ENCODE peak calls at places on chromosome 3, in seven cellular contexts. J is lung, A is H1, E is left ventricle myocardium inferior, K is GM23248, O is lower lobe of right lung, H is Peyer's patch. V is an unnamed sample.

GRCh38 chr3:50381315-50381714 is 22.0 kb upstream of the TMEM115 start:
- DNase-seq in O (no peak), E (no peak), A (no peak), H (no peak), J (no peak), K (no peak), V (no peak)

GRCh38 chr3:69763976-69764851 is 24.9 kb downstream of the MITF start:
- DNase-seq in H (no peak), J (no peak), O (no peak), K (no peak), E (no peak), A (no peak), V (no peak)

GRCh38 chr3:185473290-185473815 is 25.5 kb downstream of the TMEM41A start:
- DNase-seq in H (no peak), A (no peak), O (no peak), E (no peak), K (no peak), J (no peak), V (peak)

GRCh38 chr3:122074621-122075265 is 19.6 kb downstream of the CD86 start:
- DNase-seq in A (no peak), O (peak), E (peak), J (peak), K (peak), H (peak), V (peak)

GRCh38 chr3:150409125-150409526 is 1.0 kb downstream of the TSC22D2 start:
- DNase-seq in J (no peak), E (no peak), O (no peak), K (no peak), A (no peak), H (peak), V (peak)

GRCh38 chr3:127822166-127822835 is at the start of gene MGLL:
- DNase-seq in H (no peak), A (peak), J (no peak), E (peak), K (peak), O (peak), V (peak)

GRCh38 chr3:98657429-98657828 is 64.0 kb upstream of the CPOX start:
- DNase-seq in A (peak), H (no peak), O (peak), K (peak), E (peak), J (peak), V (no peak)

GRCh38 chr3:119221779-119222320 is 18.8 kb downstream of the B4GALT4 start:
- DNase-seq in H (no peak), J (no peak), O (no peak), A (no peak), K (peak), E (no peak), V (no peak)

GRCh38 chr3:24315991-24316390 is 178.7 kb downstream of the THRB start:
- DNase-seq in O (no peak), J (no peak), A (no peak), K (peak), E (no peak), H (no peak), V (no peak)

GRCh38 chr3:187615630-187616029 is 54.6 kb downstream of the SST start:
- DNase-seq in E (no peak), J (no peak), O (no peak), K (no peak), A (no peak), H (no peak), V (no peak)

GRCh38 chr3:179797192-179797591 is 144.4 kb downstream of the USP13 start:
- DNase-seq in E (no peak), A (no peak), K (no peak), J (no peak), H (no peak), O (no peak), V (no peak)

GRCh38 chr3:99858461-99858860 is 40.8 kb downstream of the CMSS1 start:
- DNase-seq in E (no peak), O (no peak), H (no peak), J (no peak), A (no peak), K (no peak), V (no peak)

GRCh38 chr3:134793562-134793961 is 1.5 kb upstream of the EPHB1 start:
- DNase-seq in E (no peak), A (peak), J (no peak), H (no peak), O (no peak), K (no peak), V (no peak)

GRCh38 chr3:80556728-80557127 is 788.9 kb upstream of the ROBO1 start:
- DNase-seq in H (no peak), O (no peak), K (peak), E (no peak), A (no peak), J (no peak), V (no peak)

GRCh38 chr3:111729087-111729846 is 129.8 kb upstream of the PHLDB2 start:
- DNase-seq in H (no peak), E (peak), O (no peak), A (no peak), J (no peak), K (peak), V (peak)

GRCh38 chr3:119600732-119601131 is 3.0 kb downstream of the PLA1A start:
- DNase-seq in O (peak), K (peak), A (peak), H (no peak), E (peak), J (no peak), V (peak)

GRCh38 chr3:197393711-197394110 is 95.3 kb upstream of the DLG1 start:
- DNase-seq in O (no peak), E (no peak), A (no peak), H (no peak), K (no peak), J (no peak), V (no peak)

GRCh38 chr3:168116279-168116678 is 20.6 kb upstream of the GOLIM4 start:
- DNase-seq in O (peak), A (no peak), E (peak), J (peak), K (peak), H (no peak), V (no peak)

GRCh38 chr3:101634591-101635196 is 42.2 kb downstream of the ZBTB11 start:
- DNase-seq in E (no peak), H (no peak), O (no peak), A (no peak), K (no peak), J (no peak), V (no peak)

GRCh38 chr3:11610044-11610671 is 33.6 kb downstream of the VGLL4 start:
- DNase-seq in E (no peak), A (no peak), K (no peak), H (no peak), J (no peak), O (no peak), V (no peak)

GRCh38 chr3:15810702-15811101 is 12.9 kb upstream of the ANKRD28 start:
- DNase-seq in A (no peak), H (no peak), E (no peak), K (no peak), J (no peak), O (no peak), V (no peak)

GRCh38 chr3:113910966-113911365 is 36.8 kb upstream of the ZDHHC23 start:
- DNase-seq in A (no peak), E (no peak), O (no peak), H (no peak), J (no peak), K (peak), V (no peak)

GRCh38 chr3:12396475-12396874 is 87.8 kb upstream of the TSEN2 start:
- DNase-seq in E (no peak), A (no peak), J (no peak), O (peak), K (no peak), H (no peak), V (no peak)

GRCh38 chr3:102182162-102182561 is 252.7 kb upstream of the ZPLD1 start:
- DNase-seq in J (no peak), O (no peak), E (no peak), A (no peak), K (peak), H (no peak), V (no peak)

GRCh38 chr3:188523291-188523690 is 369.3 kb downstream of the LPP start:
- DNase-seq in H (no peak), A (no peak), K (no peak), E (no peak), J (no peak), O (no peak), V (no peak)

GRCh38 chr3:50516048-50516871 is 12.8 kb upstream of the CACNA2D2 start:
- DNase-seq in H (peak), A (peak), K (peak), J (peak), E (peak), O (peak), V (peak)

DNA sequence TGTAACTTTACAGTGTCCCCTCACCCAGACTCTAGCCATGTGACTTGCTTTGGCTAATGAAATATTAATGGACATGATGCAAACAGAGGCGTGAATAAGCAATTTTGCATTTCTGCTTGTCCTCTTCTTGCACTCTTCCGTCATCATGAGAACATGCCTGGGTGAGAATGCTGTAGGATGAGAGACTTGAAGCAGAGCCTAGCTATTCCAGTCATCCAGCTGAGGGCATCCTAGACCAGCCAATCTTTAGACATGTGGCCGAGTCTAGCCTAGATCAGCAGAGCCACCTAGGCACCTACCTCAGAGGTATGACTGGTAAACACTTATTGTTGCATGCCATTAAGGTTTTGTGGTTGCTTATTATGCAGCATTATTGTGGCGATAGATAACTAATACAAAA is 450.5 kb upstream of the AZI2 start:
- DNase-seq in A (no peak), H (no peak), J (no peak), E (no peak), K (peak), O (no peak), V (no peak)
- H3K27ac ChIP-seq in A (no peak), H (no peak), J (no peak), E (no peak), K (no peak), O (no peak), V (no peak)

GRCh38 chr3:58537412-58538301 is 667 bp upstream of the ACOX2 start:
- DNase-seq in O (no peak), E (no peak), K (peak), H (no peak), A (no peak), J (no peak), V (peak)
- H3K27ac ChIP-seq in O (peak), E (peak), K (peak), H (peak), A (no peak), J (peak), V (peak)

GRCh38 chr3:31853580-31853979 is 127.5 kb downstream of the OSBPL10 start:
- DNase-seq in J (no peak), K (no peak), H (peak), A (no peak), E (no peak), O (no peak), V (no peak)
- H3K27ac ChIP-seq in J (no peak), K (no peak), H (peak), A (no peak), E (no peak), O (no peak), V (no peak)

GRCh38 chr3:177878192-177878591 is 658.0 kb upstream of the KCNMB2 start:
- DNase-seq in H (no peak), O (no peak), K (peak), A (no peak), E (no peak), J (no peak), V (no peak)
- H3K27ac ChIP-seq in H (no peak), O (no peak), K (no peak), A (no peak), E (no peak), J (no peak), V (no peak)

DNA sequence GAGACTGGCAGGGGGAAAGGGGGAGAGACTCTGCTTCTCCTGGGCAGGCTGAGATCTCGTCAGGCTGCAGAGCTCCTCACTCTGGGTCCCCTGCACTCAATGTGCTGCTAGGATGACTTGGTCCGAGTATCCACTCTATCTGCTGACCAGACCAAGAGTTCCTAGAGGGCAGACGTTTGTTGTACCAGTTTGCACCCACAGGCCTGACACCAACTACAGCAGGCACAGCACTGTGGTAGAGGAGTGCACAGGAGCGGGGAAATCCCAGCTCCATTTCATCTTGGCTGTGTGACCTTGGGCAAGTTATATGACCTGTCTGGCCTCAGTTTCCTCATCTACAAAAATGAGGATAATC is 29.0 kb downstream of the CCDC12 start:
- DNase-seq in K (no peak), H (no peak), E (no peak), J (no peak), A (no peak), O (no peak), V (no peak)
- H3K27ac ChIP-seq in K (no peak), H (peak), E (peak), J (peak), A (no peak), O (peak), V (peak)

GRCh38 chr3:45610129-45610528 is 15.6 kb downstream of the LIMD1 start:
- DNase-seq in O (no peak), A (no peak), E (no peak), J (no peak), K (no peak), H (no peak), V (no peak)

GRCh38 chr3:45606991-45607712 is 12.6 kb downstream of the LIMD1 start:
- DNase-seq in J (no peak), H (no peak), K (peak), O (peak), E (peak), A (no peak), V (no peak)

GRCh38 chr3:45608296-45608695 is 13.7 kb downstream of the LIMD1 start:
- DNase-seq in H (no peak), K (no peak), A (no peak), O (peak), J (no peak), E (no peak), V (no peak)

GRCh38 chr3:45607790-45608189 is 13.2 kb downstream of the LIMD1 start:
- DNase-seq in E (peak), O (peak), A (no peak), J (no peak), K (peak), H (no peak), V (no peak)

DNA sequence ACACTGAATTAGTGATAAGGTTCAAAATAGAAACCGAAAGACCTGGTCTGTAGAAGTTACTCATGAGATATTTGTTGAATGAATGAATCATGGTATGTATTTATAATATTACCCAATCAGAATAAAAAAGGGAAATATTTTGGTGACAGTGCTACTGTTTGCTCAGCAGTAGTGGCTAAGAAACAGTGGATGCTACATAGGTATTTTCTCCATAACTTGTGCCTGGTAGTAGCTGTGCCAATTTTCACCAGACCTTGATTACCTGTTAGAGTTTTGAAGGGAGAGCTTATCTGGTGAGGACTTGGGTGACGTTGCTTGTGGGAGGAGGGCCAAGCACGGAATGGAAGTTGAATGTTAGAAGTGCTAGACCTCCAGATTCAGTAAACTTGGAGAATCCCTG is 14.3 kb downstream of the LIMD1 start:
- DNase-seq in J (no peak), K (peak), A (no peak), O (peak), H (no peak), E (no peak), V (no peak)
- H3K27ac ChIP-seq in J (peak), K (no peak), A (no peak), O (no peak), H (no peak), E (peak), V (no peak)

GRCh38 chr3:182786564-182787196 is 6.6 kb upstream of the ATP11B start:
- DNase-seq in H (no peak), O (no peak), J (no peak), E (no peak), A (no peak), K (peak), V (no peak)

GRCh38 chr3:182783106-182783505 is 10.2 kb upstream of the ATP11B start:
- DNase-seq in A (no peak), K (no peak), H (no peak), E (no peak), O (no peak), J (no peak), V (no peak)

GRCh38 chr3:182785756-182786155 is 7.5 kb upstream of the ATP11B start:
- DNase-seq in E (no peak), J (no peak), A (no peak), K (no peak), O (no peak), H (no peak), V (no peak)

GRCh38 chr3:182784542-182784941 is 8.8 kb upstream of the ATP11B start:
- DNase-seq in E (no peak), K (no peak), O (no peak), H (no peak), J (no peak), A (no peak), V (no peak)

GRCh38 chr3:182785142-182785541 is 8.2 kb upstream of the ATP11B start:
- DNase-seq in J (no peak), O (no peak), A (no peak), K (no peak), H (no peak), E (no peak), V (no peak)
- H3K27ac ChIP-seq in J (no peak), O (no peak), A (no peak), K (no peak), H (no peak), E (no peak), V (no peak)

DNA sequence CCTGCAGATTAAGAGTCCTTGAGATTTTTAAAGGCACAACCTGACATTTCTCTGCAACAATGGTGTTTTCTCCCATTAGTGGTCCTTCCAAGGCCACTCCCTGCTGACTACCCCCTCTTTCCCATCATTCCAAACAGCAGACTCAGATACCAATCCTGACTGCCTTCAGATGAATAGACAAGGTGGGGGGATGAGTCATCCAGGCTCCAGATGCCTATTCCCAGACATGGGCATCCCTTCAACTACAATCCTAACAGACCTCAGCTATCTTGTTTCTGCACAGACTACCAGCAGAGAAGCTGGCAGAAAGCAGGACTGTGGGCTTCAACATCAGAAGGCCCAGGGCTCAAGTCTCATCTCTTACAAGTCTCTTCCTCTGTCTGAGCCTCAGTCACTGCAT is 2.2 kb downstream of the RBP1 start:
- DNase-seq in K (peak), J (no peak), A (no peak), O (no peak), H (no peak), E (no peak), V (peak)
- H3K27ac ChIP-seq in K (no peak), J (no peak), A (no peak), O (no peak), H (no peak), E (peak), V (no peak)